ENCODE peak calls at places on chromosomes 3 and 15, in six cellular contexts. One of them, this sample, is unnamed.
A peak's percentile ranks its signal among the peaks of the same experiment; 100 is the strongest.

GRCh38 chr3:158712443-158712842 is 19.8 kb downstream of the RARRES1 start:
- DNase-seq in A549: no peak
- DNase-seq in HepG2: no peak
- DNase-seq in K562: no peak
- DNase-seq in endothelial cell of umbilical vein: no peak
- DNase-seq in GM12878: no peak
- DNase-seq in this sample: no peak

GRCh38 chr3:13018039-13018431 is 55.2 kb downstream of the IQSEC1 start:
- DNase-seq in A549: no peak
- DNase-seq in HepG2: no peak
- DNase-seq in K562: no peak
- DNase-seq in endothelial cell of umbilical vein: no peak
- DNase-seq in GM12878: no peak
- DNase-seq in this sample: no peak

GRCh38 chr3:12353796-12354505 is 65.1 kb downstream of the PPARG start:
- DNase-seq in A549: peak; percentile 58
- DNase-seq in HepG2: no peak
- DNase-seq in K562: no peak
- DNase-seq in endothelial cell of umbilical vein: no peak
- DNase-seq in GM12878: no peak
- DNase-seq in this sample: peak; percentile 90

GRCh38 chr15:23570466-23570865 is 5.0 kb downstream of the MKRN3 start:
- DNase-seq in A549: peak; percentile 41
- DNase-seq in HepG2: peak; percentile 68
- DNase-seq in K562: no peak
- DNase-seq in endothelial cell of umbilical vein: no peak
- DNase-seq in GM12878: no peak
- DNase-seq in this sample: no peak

GRCh38 chr15:62455441-62455921 is 290.4 kb upstream of the C2CD4B start:
- DNase-seq in A549: no peak
- DNase-seq in HepG2: no peak
- DNase-seq in K562: no peak
- DNase-seq in endothelial cell of umbilical vein: no peak
- DNase-seq in GM12878: no peak
- DNase-seq in this sample: no peak

GRCh38 chr15:59165726-59166125 is 40.9 kb upstream of the LDHAL6B start:
- DNase-seq in A549: no peak
- DNase-seq in HepG2: no peak
- DNase-seq in K562: no peak
- DNase-seq in endothelial cell of umbilical vein: peak; percentile 75
- DNase-seq in GM12878: peak; percentile 28
- DNase-seq in this sample: no peak

GRCh38 chr3:13927295-13927694 is 47.4 kb upstream of the WNT7A start:
- DNase-seq in A549: peak; percentile 13
- DNase-seq in HepG2: peak; percentile 6
- DNase-seq in K562: peak; percentile 24
- DNase-seq in endothelial cell of umbilical vein: no peak
- DNase-seq in GM12878: no peak
- DNase-seq in this sample: peak; percentile 7

GRCh38 chr3:4531478-4532025 is 38.4 kb downstream of the ITPR1 start:
- DNase-seq in A549: no peak
- DNase-seq in HepG2: no peak
- DNase-seq in K562: peak; percentile 93
- DNase-seq in endothelial cell of umbilical vein: no peak
- DNase-seq in GM12878: no peak
- DNase-seq in this sample: peak; percentile 37

GRCh38 chr15:66785637-66786036 is 83.6 kb downstream of the SMAD6 start:
- DNase-seq in A549: no peak
- DNase-seq in HepG2: no peak
- DNase-seq in K562: no peak
- DNase-seq in endothelial cell of umbilical vein: no peak
- DNase-seq in GM12878: no peak
- DNase-seq in this sample: peak; percentile 59

GRCh38 chr3:150227839-150228238 is 180.3 kb upstream of the TSC22D2 start:
- DNase-seq in A549: peak; percentile 47
- DNase-seq in HepG2: peak; percentile 62
- DNase-seq in K562: peak; percentile 78
- DNase-seq in endothelial cell of umbilical vein: peak; percentile 72
- DNase-seq in GM12878: no peak
- DNase-seq in this sample: peak; percentile 69

GRCh38 chr3:175646865-175647264 is 787.7 kb downstream of the NAALADL2 start:
- DNase-seq in A549: no peak
- DNase-seq in HepG2: no peak
- DNase-seq in K562: no peak
- DNase-seq in endothelial cell of umbilical vein: no peak
- DNase-seq in GM12878: no peak
- DNase-seq in this sample: no peak

GRCh38 chr3:163043074-163043473 is 1546.5 kb downstream of the OTOL1 start:
- DNase-seq in A549: peak; percentile 11
- DNase-seq in HepG2: peak; percentile 25
- DNase-seq in K562: no peak
- DNase-seq in endothelial cell of umbilical vein: no peak
- DNase-seq in GM12878: no peak
- DNase-seq in this sample: no peak

GRCh38 chr3:197793246-197793645 is 2.2 kb downstream of the LRCH3 start:
- DNase-seq in A549: no peak
- DNase-seq in HepG2: no peak
- DNase-seq in K562: no peak
- DNase-seq in endothelial cell of umbilical vein: peak; percentile 91
- DNase-seq in GM12878: peak; percentile 49
- DNase-seq in this sample: peak; percentile 54
- TF ChIP-seq MYC in A549: no peak
- TF ChIP-seq MYC in HepG2: no peak
- TF ChIP-seq MYC in K562: no peak
- TF ChIP-seq MYC in endothelial cell of umbilical vein: no peak
- TF ChIP-seq MYC in GM12878: no peak
- TF ChIP-seq MYC in this sample: no peak

GRCh38 chr3:146953523-146954125 is 348.5 kb upstream of the PLSCR5 start:
- DNase-seq in A549: no peak
- DNase-seq in HepG2: no peak
- DNase-seq in K562: no peak
- DNase-seq in endothelial cell of umbilical vein: no peak
- DNase-seq in GM12878: no peak
- DNase-seq in this sample: no peak
- TF ChIP-seq MYC in A549: no peak
- TF ChIP-seq MYC in HepG2: no peak
- TF ChIP-seq MYC in K562: no peak
- TF ChIP-seq MYC in endothelial cell of umbilical vein: no peak
- TF ChIP-seq MYC in GM12878: no peak
- TF ChIP-seq MYC in this sample: no peak

GRCh38 chr3:57659810-57660439 is 33.0 kb downstream of the DENND6A start:
- DNase-seq in A549: no peak
- DNase-seq in HepG2: no peak
- DNase-seq in K562: no peak
- DNase-seq in endothelial cell of umbilical vein: no peak
- DNase-seq in GM12878: no peak
- DNase-seq in this sample: no peak

GRCh38 chr3:57659004-57659672 is 33.7 kb downstream of the DENND6A start:
- DNase-seq in A549: no peak
- DNase-seq in HepG2: no peak
- DNase-seq in K562: no peak
- DNase-seq in endothelial cell of umbilical vein: no peak
- DNase-seq in GM12878: no peak
- DNase-seq in this sample: no peak

GRCh38 chr3:57655727-57656126 is 37.1 kb downstream of the DENND6A start:
- DNase-seq in A549: no peak
- DNase-seq in HepG2: no peak
- DNase-seq in K562: no peak
- DNase-seq in endothelial cell of umbilical vein: no peak
- DNase-seq in GM12878: no peak
- DNase-seq in this sample: no peak

GRCh38 chr3:57661404-57661803 is 31.5 kb downstream of the DENND6A start:
- DNase-seq in A549: no peak
- DNase-seq in HepG2: no peak
- DNase-seq in K562: no peak
- DNase-seq in endothelial cell of umbilical vein: no peak
- DNase-seq in GM12878: no peak
- DNase-seq in this sample: no peak
- TF ChIP-seq MYC in A549: no peak
- TF ChIP-seq MYC in HepG2: no peak
- TF ChIP-seq MYC in K562: no peak
- TF ChIP-seq MYC in endothelial cell of umbilical vein: no peak
- TF ChIP-seq MYC in GM12878: no peak
- TF ChIP-seq MYC in this sample: no peak

DNA sequence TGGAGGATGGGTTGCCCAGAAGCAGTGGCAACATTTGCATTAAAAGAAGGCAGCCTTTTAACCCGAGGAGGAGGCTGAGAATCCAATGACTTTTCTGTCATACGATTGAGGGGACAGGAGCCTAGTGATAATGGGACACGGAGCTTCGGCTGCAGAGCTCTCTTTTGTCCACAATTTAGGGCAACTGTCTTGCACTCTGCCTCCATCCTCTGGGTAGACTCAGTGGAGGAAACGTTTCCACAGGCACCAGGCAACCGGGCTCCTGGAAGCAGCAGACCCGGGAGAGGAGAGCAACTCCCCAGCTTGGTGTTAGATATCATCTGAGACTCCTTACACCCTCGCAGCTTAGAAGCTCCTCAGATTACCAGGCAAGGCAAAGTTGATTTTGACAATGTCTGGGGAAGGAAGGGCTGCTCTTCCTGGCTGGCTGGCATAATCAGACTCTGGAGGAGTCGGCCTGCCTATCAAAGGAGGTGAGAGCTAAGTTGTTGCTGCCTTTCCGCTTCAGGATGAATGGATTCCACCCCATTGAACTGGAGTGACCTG is 43.5 kb upstream of the RNU6-1 start:
- DNase-seq in A549: no peak
- DNase-seq in HepG2: no peak
- DNase-seq in K562: peak; percentile 74
- DNase-seq in endothelial cell of umbilical vein: no peak
- DNase-seq in GM12878: no peak
- DNase-seq in this sample: peak; percentile 14
- TF ChIP-seq MYC in A549: no peak
- TF ChIP-seq MYC in HepG2: no peak
- TF ChIP-seq MYC in K562: no peak
- TF ChIP-seq MYC in endothelial cell of umbilical vein: no peak
- TF ChIP-seq MYC in GM12878: no peak
- TF ChIP-seq MYC in this sample: no peak

GRCh38 chr3:129005526-129006303 is 4.6 kb downstream of the EFCC1 start:
- DNase-seq in A549: no peak
- DNase-seq in HepG2: peak; percentile 34
- DNase-seq in K562: no peak
- DNase-seq in endothelial cell of umbilical vein: peak; percentile 68
- DNase-seq in GM12878: no peak
- DNase-seq in this sample: peak; percentile 42

GRCh38 chr3:129004639-129005295 is 3.7 kb downstream of the EFCC1 start:
- DNase-seq in A549: no peak
- DNase-seq in HepG2: no peak
- DNase-seq in K562: no peak
- DNase-seq in endothelial cell of umbilical vein: peak; percentile 20
- DNase-seq in GM12878: no peak
- DNase-seq in this sample: no peak

GRCh38 chr3:129001817-129002572 is 891 bp downstream of the EFCC1 start:
- DNase-seq in A549: peak; percentile 44
- DNase-seq in HepG2: no peak
- DNase-seq in K562: no peak
- DNase-seq in endothelial cell of umbilical vein: peak; percentile 37
- DNase-seq in GM12878: no peak
- DNase-seq in this sample: no peak

GRCh38 chr3:129002573-129003569 is 1.8 kb downstream of the EFCC1 start:
- DNase-seq in A549: no peak
- DNase-seq in HepG2: no peak
- DNase-seq in K562: no peak
- DNase-seq in endothelial cell of umbilical vein: no peak
- DNase-seq in GM12878: no peak
- DNase-seq in this sample: no peak

GRCh38 chr3:129003578-129004112 is 2.5 kb downstream of the EFCC1 start:
- DNase-seq in A549: peak; percentile 40
- DNase-seq in HepG2: peak; percentile 23
- DNase-seq in K562: no peak
- DNase-seq in endothelial cell of umbilical vein: no peak
- DNase-seq in GM12878: no peak
- DNase-seq in this sample: no peak
- TF ChIP-seq MYC in A549: no peak
- TF ChIP-seq MYC in HepG2: peak; percentile 80
- TF ChIP-seq MYC in K562: no peak
- TF ChIP-seq MYC in endothelial cell of umbilical vein: no peak
- TF ChIP-seq MYC in GM12878: no peak
- TF ChIP-seq MYC in this sample: no peak

GRCh38 chr3:7800006-7800780 is 701.4 kb upstream of the LMCD1 start:
- DNase-seq in A549: no peak
- DNase-seq in HepG2: no peak
- DNase-seq in K562: no peak
- DNase-seq in endothelial cell of umbilical vein: peak; percentile 34
- DNase-seq in GM12878: no peak
- DNase-seq in this sample: peak; percentile 1
- TF ChIP-seq MYC in A549: no peak
- TF ChIP-seq MYC in HepG2: no peak
- TF ChIP-seq MYC in K562: no peak
- TF ChIP-seq MYC in endothelial cell of umbilical vein: no peak
- TF ChIP-seq MYC in GM12878: no peak
- TF ChIP-seq MYC in this sample: no peak

DNA sequence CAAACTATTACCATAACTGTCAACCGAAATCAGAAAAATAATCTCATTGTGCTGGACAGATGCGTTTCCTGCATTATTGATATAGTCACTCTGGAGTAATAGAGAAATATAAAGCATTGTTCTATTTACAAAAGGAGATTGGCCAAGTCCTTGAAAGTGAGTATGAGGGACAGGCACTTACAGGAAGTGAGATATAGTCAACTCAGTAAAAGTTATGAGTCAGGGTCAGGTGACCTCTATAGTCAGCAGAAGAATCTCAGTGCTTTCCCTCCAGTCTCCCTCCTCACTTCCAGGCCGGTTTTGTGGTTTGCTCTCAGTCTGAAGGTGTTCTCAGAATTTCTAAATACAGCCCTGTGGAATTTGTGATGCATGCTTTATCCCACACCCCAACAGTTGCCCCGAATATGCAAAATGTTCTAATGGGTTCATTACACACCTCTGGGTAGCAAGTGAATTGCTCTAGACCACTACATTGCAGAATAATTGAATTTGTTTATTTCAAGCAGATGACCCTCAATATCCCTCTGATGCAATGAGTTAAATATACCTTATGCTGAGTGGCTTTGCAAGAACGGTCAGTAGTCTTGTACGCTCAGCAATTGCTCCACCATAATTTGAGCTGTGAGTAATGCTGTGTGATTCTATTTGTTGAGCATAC is 787.7 kb downstream of the MCTP2 start:
- DNase-seq in A549: no peak
- DNase-seq in HepG2: no peak
- DNase-seq in K562: peak; percentile 43
- DNase-seq in endothelial cell of umbilical vein: peak; percentile 86
- DNase-seq in GM12878: no peak
- DNase-seq in this sample: peak; percentile 12
- TF ChIP-seq MYC in A549: no peak
- TF ChIP-seq MYC in HepG2: no peak
- TF ChIP-seq MYC in K562: no peak
- TF ChIP-seq MYC in endothelial cell of umbilical vein: no peak
- TF ChIP-seq MYC in GM12878: no peak
- TF ChIP-seq MYC in this sample: no peak

GRCh38 chr15:81023483-81024264 is 23.0 kb downstream of the TLNRD1 start:
- DNase-seq in A549: no peak
- DNase-seq in HepG2: no peak
- DNase-seq in K562: peak; percentile 29
- DNase-seq in endothelial cell of umbilical vein: peak; percentile 91
- DNase-seq in GM12878: peak; percentile 97
- DNase-seq in this sample: peak; percentile 84
- TF ChIP-seq MYC in A549: no peak
- TF ChIP-seq MYC in HepG2: no peak
- TF ChIP-seq MYC in K562: peak; percentile 14
- TF ChIP-seq MYC in endothelial cell of umbilical vein: peak; percentile 47
- TF ChIP-seq MYC in GM12878: peak; percentile 61
- TF ChIP-seq MYC in this sample: peak; percentile 69

GRCh38 chr3:196645091-196645490 is 5.6 kb downstream of the NRROS start:
- DNase-seq in A549: no peak
- DNase-seq in HepG2: no peak
- DNase-seq in K562: no peak
- DNase-seq in endothelial cell of umbilical vein: no peak
- DNase-seq in GM12878: no peak
- DNase-seq in this sample: peak; percentile 48
- TF ChIP-seq MYC in A549: no peak
- TF ChIP-seq MYC in HepG2: no peak
- TF ChIP-seq MYC in K562: no peak
- TF ChIP-seq MYC in endothelial cell of umbilical vein: no peak
- TF ChIP-seq MYC in GM12878: no peak
- TF ChIP-seq MYC in this sample: no peak